ENCODE peak calls at places on chromosome 2, in eight cellular contexts. H is HFF-Myc, J is LNCaP clone FGC, V is dorsolateral prefrontal cortex, F is endothelial cell, O is HepG2, L is A549, T is AG04449. B is an unnamed sample.
A peak's percentile ranks its signal among the peaks of the same experiment; 100 is the strongest.

GRCh38 chr2:218003994-218004419 is 1.2 kb upstream of the TNS1 start:
- DNase-seq in O (no peak), J (no peak), F (no peak), T (peak; percentile 80), H (peak; percentile 89), V (no peak), L (no peak), B (no peak)

GRCh38 chr2:85712849-85713612 is 18.9 kb downstream of the GNLY start:
- DNase-seq in O (no peak), J (no peak), F (no peak), H (no peak), L (no peak), T (no peak), V (no peak), B (no peak)

GRCh38 chr2:216775043-216775453 is 79.7 kb upstream of the IGFBP5 start:
- DNase-seq in O (peak; percentile 76), L (peak; percentile 8), V (no peak), T (peak; percentile 80), J (no peak), H (peak; percentile 52), F (no peak), B (peak; percentile 88)

GRCh38 chr2:236434593-236434992 is 135.0 kb upstream of the ACKR3 start:
- DNase-seq in V (no peak), H (no peak), F (no peak), O (no peak), T (no peak), L (no peak), J (no peak), B (no peak)

GRCh38 chr2:232476045-232476444 is 11.6 kb downstream of the ECEL1 start:
- DNase-seq in V (no peak), F (no peak), H (no peak), J (no peak), T (no peak), O (no peak), L (no peak), B (no peak)

GRCh38 chr2:46812381-46813024 is 103.1 kb downstream of the MCFD2 start:
- DNase-seq in L (no peak), V (no peak), J (no peak), O (no peak), T (peak; percentile 75), H (no peak), F (no peak), B (peak; percentile 43)

GRCh38 chr2:68737717-68738116 is 3.1 kb downstream of the ARHGAP25 start:
- DNase-seq in J (no peak), V (no peak), L (no peak), O (no peak), T (no peak), H (no peak), F (no peak), B (no peak)

GRCh38 chr2:168165418-168165817 is 82.0 kb downstream of the STK39 start:
- DNase-seq in L (no peak), F (no peak), J (no peak), V (no peak), T (no peak), H (no peak), O (no peak), B (no peak)

GRCh38 chr2:6877402-6878305 is at the start of gene RSAD2:
- DNase-seq in V (no peak), H (no peak), F (no peak), J (no peak), O (peak; percentile 31), T (no peak), L (no peak), B (no peak)

GRCh38 chr2:24917086-24917485 is 3.0 kb downstream of the ADCY3 start:
- DNase-seq in H (no peak), T (no peak), L (no peak), V (no peak), O (no peak), F (no peak), J (no peak), B (no peak)

GRCh38 chr2:43230981-43231827 is 4.8 kb upstream of the ZFP36L2 start:
- DNase-seq in V (peak; percentile 29), F (no peak), O (no peak), T (no peak), H (no peak), L (no peak), J (no peak), B (no peak)

GRCh38 chr2:27591745-27592144 is 8.9 kb downstream of the ZNF512 start:
- DNase-seq in V (no peak), O (no peak), T (no peak), H (no peak), F (no peak), L (no peak), J (no peak), B (no peak)

GRCh38 chr2:18930977-18931376 is 341.6 kb upstream of the NT5C1B start:
- DNase-seq in T (no peak), V (no peak), L (no peak), J (no peak), H (no peak), O (no peak), F (no peak), B (no peak)

GRCh38 chr2:220277445-220277960 is 650.1 kb downstream of the SLC4A3 start:
- DNase-seq in O (no peak), F (no peak), V (no peak), H (no peak), L (peak; percentile 71), T (peak; percentile 76), J (peak; percentile 94), B (no peak)

GRCh38 chr2:188571543-188571942 is 279.9 kb downstream of the GULP1 start:
- DNase-seq in F (no peak), H (no peak), O (no peak), V (no peak), J (no peak), T (no peak), L (no peak), B (no peak)

GRCh38 chr2:239192975-239193374 is 207.8 kb downstream of the HDAC4 start:
- DNase-seq in T (no peak), V (peak; percentile 30), F (no peak), H (no peak), J (no peak), O (no peak), L (no peak), B (no peak)
- TF ChIP-seq CTCF in T (no peak), V (no peak), F (no peak), H (no peak), J (no peak), O (no peak), L (no peak), B (no peak)

GRCh38 chr2:239106314-239106908 is 258.5 kb downstream of the TWIST2 start:
- DNase-seq in O (peak; percentile 43), H (peak; percentile 20), T (peak; percentile 7), J (peak; percentile 45), F (peak; percentile 74), L (peak; percentile 72), V (peak; percentile 89), B (peak; percentile 67)
- TF ChIP-seq CTCF in O (peak; percentile 85), H (peak; percentile 71), T (peak; percentile 89), J (peak; percentile 87), F (peak; percentile 19), L (peak; percentile 76), V (peak; percentile 82), B (peak; percentile 85)

GRCh38 chr2:59462418-59463197 is 1090.8 kb downstream of the BCL11A start:
- DNase-seq in V (no peak), H (no peak), L (no peak), O (no peak), T (no peak), F (no peak), J (no peak), B (no peak)
- TF ChIP-seq CTCF in V (no peak), H (no peak), L (no peak), O (no peak), T (no peak), F (no peak), J (no peak), B (peak; percentile 42)

GRCh38 chr2:125240870-125241269 is 1215.8 kb downstream of the CNTNAP5 start:
- DNase-seq in H (no peak), J (no peak), V (no peak), O (no peak), L (no peak), F (no peak), T (no peak), B (no peak)
- TF ChIP-seq CTCF in H (no peak), J (no peak), V (no peak), O (no peak), L (no peak), F (no peak), T (no peak), B (no peak)

DNA sequence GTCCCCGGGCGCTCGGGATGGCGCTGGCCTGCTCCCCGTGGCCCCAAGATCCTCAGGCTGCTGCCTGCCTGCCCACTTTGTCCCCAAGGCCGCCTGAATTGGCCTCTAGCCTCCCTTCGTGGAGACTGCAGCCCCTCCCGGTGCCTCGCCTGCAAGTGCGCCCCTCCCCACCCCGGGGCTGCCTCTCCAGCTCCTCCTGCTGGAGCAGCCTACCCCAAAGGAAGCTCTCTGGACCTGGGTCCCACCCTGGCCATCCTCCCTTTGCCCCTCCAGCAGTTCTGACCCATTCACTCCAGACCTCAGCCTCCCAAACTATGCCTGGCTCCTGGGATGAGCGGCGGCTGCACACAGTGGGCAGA is 6.2 kb downstream of the ESPNL start:
- DNase-seq in H (no peak), L (no peak), J (no peak), O (no peak), F (no peak), T (no peak), V (no peak), B (peak; percentile 27)
- TF ChIP-seq CTCF in H (peak; percentile 17), L (no peak), J (no peak), O (peak; percentile 68), F (no peak), T (no peak), V (no peak), B (peak; percentile 53)

GRCh38 chr2:39696838-39697237 is 31.1 kb downstream of the TMEM178A start:
- DNase-seq in O (peak; percentile 12), H (peak; percentile 37), L (peak; percentile 11), V (no peak), T (peak; percentile 28), J (no peak), F (no peak), B (no peak)
- TF ChIP-seq CTCF in O (peak; percentile 16), H (peak; percentile 11), L (peak; percentile 63), V (peak; percentile 64), T (no peak), J (peak; percentile 8), F (no peak), B (no peak)

GRCh38 chr2:16218651-16219050 is 278.3 kb downstream of the MYCN start:
- DNase-seq in J (no peak), L (peak; percentile 25), V (no peak), T (no peak), H (no peak), O (peak; percentile 33), F (peak; percentile 50), B (peak; percentile 78)
- TF ChIP-seq CTCF in J (peak; percentile 37), L (peak; percentile 34), V (no peak), T (no peak), H (peak; percentile 62), O (peak; percentile 75), F (peak; percentile 23), B (peak; percentile 84)